ENCODE peak calls at places on chromosomes 2 and 18, in nine cellular contexts. One of them, this sample, is unnamed.

GRCh38 chr2:122514451-122514996 is 759.1 kb downstream of the TSN start:
- DNase-seq in uterus: no peak
- DNase-seq in aorta: no peak
- DNase-seq in HepG2: no peak
- DNase-seq in transverse colon: no peak
- DNase-seq in K562: no peak
- DNase-seq in psoas muscle: no peak
- DNase-seq in IMR-90: no peak
- DNase-seq in endodermal cell: no peak
- DNase-seq in this sample: no peak

GRCh38 chr2:137828624-137829023 is 135.6 kb upstream of the HNMT start:
- DNase-seq in endodermal cell: peak
- DNase-seq in aorta: no peak
- DNase-seq in IMR-90: no peak
- DNase-seq in transverse colon: no peak
- DNase-seq in psoas muscle: no peak
- DNase-seq in uterus: no peak
- DNase-seq in HepG2: no peak
- DNase-seq in K562: no peak
- DNase-seq in this sample: no peak

GRCh38 chr2:99651930-99652670 is 162.3 kb upstream of the REV1 start:
- DNase-seq in psoas muscle: no peak
- DNase-seq in K562: no peak
- DNase-seq in aorta: no peak
- DNase-seq in uterus: no peak
- DNase-seq in HepG2: no peak
- DNase-seq in transverse colon: no peak
- DNase-seq in IMR-90: peak
- DNase-seq in endodermal cell: peak
- DNase-seq in this sample: no peak

GRCh38 chr2:189412330-189412953 is 28.8 kb upstream of the WDR75 start:
- DNase-seq in transverse colon: peak
- DNase-seq in endodermal cell: peak
- DNase-seq in K562: peak
- DNase-seq in uterus: peak
- DNase-seq in IMR-90: peak
- DNase-seq in aorta: no peak
- DNase-seq in HepG2: peak
- DNase-seq in psoas muscle: no peak
- DNase-seq in this sample: no peak

GRCh38 chr2:138201326-138201725 is 237.1 kb downstream of the HNMT start:
- DNase-seq in aorta: no peak
- DNase-seq in K562: no peak
- DNase-seq in transverse colon: no peak
- DNase-seq in uterus: no peak
- DNase-seq in HepG2: no peak
- DNase-seq in IMR-90: peak
- DNase-seq in psoas muscle: no peak
- DNase-seq in endodermal cell: no peak
- DNase-seq in this sample: no peak

GRCh38 chr2:30808695-30809094 is 1.4 kb upstream of the CAPN13 start:
- DNase-seq in psoas muscle: no peak
- DNase-seq in uterus: no peak
- DNase-seq in HepG2: no peak
- DNase-seq in IMR-90: no peak
- DNase-seq in K562: no peak
- DNase-seq in endodermal cell: no peak
- DNase-seq in transverse colon: no peak
- DNase-seq in aorta: no peak
- DNase-seq in this sample: no peak

GRCh38 chr18:32919799-32920198 is 147.0 kb upstream of the KLHL14 start:
- DNase-seq in aorta: no peak
- DNase-seq in HepG2: peak
- DNase-seq in K562: no peak
- DNase-seq in psoas muscle: no peak
- DNase-seq in endodermal cell: peak
- DNase-seq in transverse colon: peak
- DNase-seq in IMR-90: no peak
- DNase-seq in uterus: no peak
- DNase-seq in this sample: peak

GRCh38 chr18:58536534-58537271 is 92.2 kb downstream of the ALPK2 start:
- DNase-seq in psoas muscle: no peak
- DNase-seq in HepG2: no peak
- DNase-seq in K562: no peak
- DNase-seq in endodermal cell: peak
- DNase-seq in aorta: no peak
- DNase-seq in transverse colon: peak
- DNase-seq in uterus: no peak
- DNase-seq in IMR-90: no peak
- DNase-seq in this sample: peak

GRCh38 chr2:222504714-222505113 is 80.4 kb downstream of the SGPP2 start:
- DNase-seq in psoas muscle: no peak
- DNase-seq in uterus: no peak
- DNase-seq in K562: no peak
- DNase-seq in endodermal cell: no peak
- DNase-seq in HepG2: no peak
- DNase-seq in aorta: no peak
- DNase-seq in IMR-90: no peak
- DNase-seq in transverse colon: no peak
- DNase-seq in this sample: peak
- H3K4me3 ChIP-seq in psoas muscle: no peak
- H3K4me3 ChIP-seq in uterus: no peak
- H3K4me3 ChIP-seq in K562: no peak
- H3K4me3 ChIP-seq in endodermal cell: no peak
- H3K4me3 ChIP-seq in HepG2: no peak
- H3K4me3 ChIP-seq in aorta: no peak
- H3K4me3 ChIP-seq in IMR-90: no peak
- H3K4me3 ChIP-seq in transverse colon: no peak
- H3K4me3 ChIP-seq in this sample: no peak

GRCh38 chr18:59932401-59932800 is 32.6 kb downstream of the PMAIP1 start:
- DNase-seq in transverse colon: no peak
- DNase-seq in HepG2: no peak
- DNase-seq in IMR-90: no peak
- DNase-seq in uterus: no peak
- DNase-seq in K562: no peak
- DNase-seq in aorta: no peak
- DNase-seq in endodermal cell: no peak
- DNase-seq in psoas muscle: no peak
- DNase-seq in this sample: no peak
- H3K27ac ChIP-seq in transverse colon: no peak
- H3K27ac ChIP-seq in HepG2: no peak
- H3K27ac ChIP-seq in IMR-90: no peak
- H3K27ac ChIP-seq in uterus: no peak
- H3K27ac ChIP-seq in K562: no peak
- H3K27ac ChIP-seq in aorta: no peak
- H3K27ac ChIP-seq in endodermal cell: no peak
- H3K27ac ChIP-seq in psoas muscle: no peak
- H3K27ac ChIP-seq in this sample: no peak

DNA sequence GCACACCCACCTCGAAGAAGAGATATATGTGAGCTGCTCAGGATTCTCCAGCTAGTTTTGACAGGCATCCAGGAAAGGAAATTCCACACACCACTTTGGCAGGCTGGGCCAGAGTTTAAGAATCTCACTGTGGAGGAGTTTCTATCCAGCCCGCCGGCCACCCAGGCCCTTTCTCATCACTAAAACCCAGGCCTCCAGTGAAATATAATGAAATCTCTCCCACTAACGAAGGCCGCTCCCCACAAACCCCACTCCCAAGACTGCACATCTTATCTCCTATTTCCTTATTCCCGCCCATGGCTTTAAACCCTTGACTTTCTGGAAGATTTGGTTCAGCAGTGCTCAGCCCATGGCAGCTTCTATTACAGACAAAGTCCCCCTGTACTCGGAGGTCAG is 202.1 kb downstream of the GLI2 start:
- DNase-seq in aorta: no peak
- DNase-seq in endodermal cell: no peak
- DNase-seq in transverse colon: no peak
- DNase-seq in IMR-90: peak
- DNase-seq in uterus: peak
- DNase-seq in K562: no peak
- DNase-seq in HepG2: no peak
- DNase-seq in psoas muscle: no peak
- DNase-seq in this sample: no peak
- H3K4me3 ChIP-seq in aorta: no peak
- H3K4me3 ChIP-seq in endodermal cell: no peak
- H3K4me3 ChIP-seq in transverse colon: no peak
- H3K4me3 ChIP-seq in IMR-90: no peak
- H3K4me3 ChIP-seq in uterus: no peak
- H3K4me3 ChIP-seq in K562: no peak
- H3K4me3 ChIP-seq in HepG2: no peak
- H3K4me3 ChIP-seq in psoas muscle: no peak
- H3K4me3 ChIP-seq in this sample: no peak

GRCh38 chr2:142642654-142643053 is 234.8 kb upstream of the KYNU start:
- DNase-seq in IMR-90: no peak
- DNase-seq in endodermal cell: no peak
- DNase-seq in transverse colon: no peak
- DNase-seq in aorta: no peak
- DNase-seq in HepG2: no peak
- DNase-seq in uterus: no peak
- DNase-seq in psoas muscle: no peak
- DNase-seq in K562: no peak
- DNase-seq in this sample: no peak
- H3K27ac ChIP-seq in IMR-90: no peak
- H3K27ac ChIP-seq in endodermal cell: no peak
- H3K27ac ChIP-seq in transverse colon: no peak
- H3K27ac ChIP-seq in aorta: no peak
- H3K27ac ChIP-seq in HepG2: no peak
- H3K27ac ChIP-seq in uterus: no peak
- H3K27ac ChIP-seq in psoas muscle: no peak
- H3K27ac ChIP-seq in K562: no peak
- H3K27ac ChIP-seq in this sample: no peak

This sample was measured in HL-60.